ENCODE peak calls at places on chromosomes 13 and 19, in six cellular contexts. One of them, this sample, is unnamed.

GRCh38 chr13:114104626-114105350 is 27.6 kb downstream of the RASA3 start:
- DNase-seq in naive thymus-derived CD4-positive, alpha-beta T cell: no peak
- DNase-seq in heart right ventricle: no peak
- DNase-seq in CD8-positive, alpha-beta memory T cell: no peak
- DNase-seq in body of pancreas: peak; percentile 7
- DNase-seq in tibial nerve: no peak
- DNase-seq in this sample: no peak

GRCh38 chr19:38032151-38032550 is 125.1 kb downstream of the SIPA1L3 start:
- DNase-seq in tibial nerve: no peak
- DNase-seq in heart right ventricle: no peak
- DNase-seq in CD8-positive, alpha-beta memory T cell: no peak
- DNase-seq in naive thymus-derived CD4-positive, alpha-beta T cell: no peak
- DNase-seq in body of pancreas: no peak
- DNase-seq in this sample: no peak

GRCh38 chr13:63629591-63629990 is 2213.9 kb upstream of the PCDH20 start:
- DNase-seq in heart right ventricle: no peak
- DNase-seq in tibial nerve: no peak
- DNase-seq in CD8-positive, alpha-beta memory T cell: no peak
- DNase-seq in body of pancreas: no peak
- DNase-seq in naive thymus-derived CD4-positive, alpha-beta T cell: no peak
- DNase-seq in this sample: no peak

GRCh38 chr13:104750377-104750776 is 1684.2 kb upstream of the SLC10A2 start:
- DNase-seq in heart right ventricle: no peak
- DNase-seq in body of pancreas: peak; percentile 16
- DNase-seq in naive thymus-derived CD4-positive, alpha-beta T cell: no peak
- DNase-seq in tibial nerve: no peak
- DNase-seq in CD8-positive, alpha-beta memory T cell: no peak
- DNase-seq in this sample: no peak

GRCh38 chr13:105814902-105815250 is 720.6 kb downstream of the EFNB2 start:
- DNase-seq in tibial nerve: no peak
- DNase-seq in CD8-positive, alpha-beta memory T cell: no peak
- DNase-seq in heart right ventricle: no peak
- DNase-seq in body of pancreas: no peak
- DNase-seq in naive thymus-derived CD4-positive, alpha-beta T cell: no peak
- DNase-seq in this sample: no peak

GRCh38 chr13:41188584-41188983 is 5.8 kb downstream of the KBTBD7 start:
- DNase-seq in CD8-positive, alpha-beta memory T cell: no peak
- DNase-seq in body of pancreas: no peak
- DNase-seq in heart right ventricle: no peak
- DNase-seq in tibial nerve: no peak
- DNase-seq in naive thymus-derived CD4-positive, alpha-beta T cell: no peak
- DNase-seq in this sample: no peak

GRCh38 chr13:27851049-27851448 is 58.8 kb downstream of the GSX1 start:
- DNase-seq in naive thymus-derived CD4-positive, alpha-beta T cell: no peak
- DNase-seq in body of pancreas: no peak
- DNase-seq in tibial nerve: no peak
- DNase-seq in heart right ventricle: no peak
- DNase-seq in CD8-positive, alpha-beta memory T cell: no peak
- DNase-seq in this sample: no peak

GRCh38 chr19:32224371-32225244 is 120.8 kb upstream of the ZNF507 start:
- DNase-seq in CD8-positive, alpha-beta memory T cell: peak; percentile 54
- DNase-seq in heart right ventricle: peak; percentile 37
- DNase-seq in naive thymus-derived CD4-positive, alpha-beta T cell: peak; percentile 68
- DNase-seq in body of pancreas: peak; percentile 64
- DNase-seq in tibial nerve: peak; percentile 38
- DNase-seq in this sample: peak; percentile 69

GRCh38 chr13:24272452-24273161 is 36.8 kb upstream of the C1QTNF9 start:
- DNase-seq in heart right ventricle: no peak
- DNase-seq in tibial nerve: no peak
- DNase-seq in CD8-positive, alpha-beta memory T cell: no peak
- DNase-seq in body of pancreas: no peak
- DNase-seq in naive thymus-derived CD4-positive, alpha-beta T cell: peak; percentile 27
- DNase-seq in this sample: no peak

GRCh38 chr13:52786747-52787146 is 47.1 kb upstream of the CNMD start:
- DNase-seq in body of pancreas: no peak
- DNase-seq in tibial nerve: no peak
- DNase-seq in naive thymus-derived CD4-positive, alpha-beta T cell: no peak
- DNase-seq in heart right ventricle: no peak
- DNase-seq in CD8-positive, alpha-beta memory T cell: no peak
- DNase-seq in this sample: no peak

GRCh38 chr13:58963321-58963720 is 1200.4 kb downstream of the DIAPH3 start:
- DNase-seq in heart right ventricle: no peak
- DNase-seq in CD8-positive, alpha-beta memory T cell: no peak
- DNase-seq in naive thymus-derived CD4-positive, alpha-beta T cell: no peak
- DNase-seq in body of pancreas: no peak
- DNase-seq in tibial nerve: no peak
- DNase-seq in this sample: no peak

GRCh38 chr19:48833977-48834376 is 2.3 kb downstream of the HSD17B14 start:
- DNase-seq in CD8-positive, alpha-beta memory T cell: no peak
- DNase-seq in tibial nerve: no peak
- DNase-seq in naive thymus-derived CD4-positive, alpha-beta T cell: no peak
- DNase-seq in body of pancreas: no peak
- DNase-seq in heart right ventricle: no peak
- DNase-seq in this sample: no peak

GRCh38 chr19:47135156-47135555 is 4.5 kb downstream of the SAE1 start:
- DNase-seq in CD8-positive, alpha-beta memory T cell: no peak
- DNase-seq in body of pancreas: no peak
- DNase-seq in heart right ventricle: no peak
- DNase-seq in naive thymus-derived CD4-positive, alpha-beta T cell: no peak
- DNase-seq in tibial nerve: no peak
- DNase-seq in this sample: no peak

GRCh38 chr19:39310558-39311311 is 9.9 kb downstream of the LRFN1 start:
- DNase-seq in heart right ventricle: no peak
- DNase-seq in body of pancreas: no peak
- DNase-seq in CD8-positive, alpha-beta memory T cell: peak; percentile 21
- DNase-seq in naive thymus-derived CD4-positive, alpha-beta T cell: no peak
- DNase-seq in tibial nerve: no peak
- DNase-seq in this sample: peak; percentile 31

GRCh38 chr19:57978586-57979289 is 4.4 kb upstream of the C19orf18 start:
- DNase-seq in naive thymus-derived CD4-positive, alpha-beta T cell: no peak
- DNase-seq in heart right ventricle: no peak
- DNase-seq in body of pancreas: no peak
- DNase-seq in CD8-positive, alpha-beta memory T cell: no peak
- DNase-seq in tibial nerve: no peak
- DNase-seq in this sample: no peak

GRCh38 chr13:95535243-95535642 is 17.3 kb upstream of the CLDN10 start:
- DNase-seq in naive thymus-derived CD4-positive, alpha-beta T cell: no peak
- DNase-seq in tibial nerve: no peak
- DNase-seq in body of pancreas: peak; percentile 61
- DNase-seq in heart right ventricle: no peak
- DNase-seq in CD8-positive, alpha-beta memory T cell: no peak
- DNase-seq in this sample: no peak

GRCh38 chr19:10918359-10918758 is 10.1 kb downstream of the YIPF2 start:
- DNase-seq in naive thymus-derived CD4-positive, alpha-beta T cell: no peak
- DNase-seq in CD8-positive, alpha-beta memory T cell: no peak
- DNase-seq in heart right ventricle: no peak
- DNase-seq in body of pancreas: no peak
- DNase-seq in tibial nerve: no peak
- DNase-seq in this sample: no peak

GRCh38 chr13:40394304-40394983 is 272.0 kb downstream of the FOXO1 start:
- DNase-seq in body of pancreas: no peak
- DNase-seq in CD8-positive, alpha-beta memory T cell: no peak
- DNase-seq in naive thymus-derived CD4-positive, alpha-beta T cell: no peak
- DNase-seq in tibial nerve: no peak
- DNase-seq in heart right ventricle: no peak
- DNase-seq in this sample: no peak

GRCh38 chr19:47436712-47437401 is 17.5 kb upstream of the MEIS3 start:
- DNase-seq in heart right ventricle: peak; percentile 74
- DNase-seq in CD8-positive, alpha-beta memory T cell: peak; percentile 86
- DNase-seq in naive thymus-derived CD4-positive, alpha-beta T cell: peak; percentile 91
- DNase-seq in tibial nerve: peak; percentile 82
- DNase-seq in body of pancreas: peak; percentile 86
- DNase-seq in this sample: peak; percentile 83

GRCh38 chr19:15197275-15198005 is 3.4 kb downstream of the NOTCH3 start:
- DNase-seq in body of pancreas: peak; percentile 33
- DNase-seq in naive thymus-derived CD4-positive, alpha-beta T cell: no peak
- DNase-seq in heart right ventricle: no peak
- DNase-seq in tibial nerve: no peak
- DNase-seq in CD8-positive, alpha-beta memory T cell: no peak
- DNase-seq in this sample: no peak

GRCh38 chr13:109779074-109779473 is 7.3 kb downstream of the IRS2 start:
- DNase-seq in heart right ventricle: no peak
- DNase-seq in CD8-positive, alpha-beta memory T cell: peak; percentile 60
- DNase-seq in naive thymus-derived CD4-positive, alpha-beta T cell: peak; percentile 79
- DNase-seq in tibial nerve: no peak
- DNase-seq in body of pancreas: no peak
- DNase-seq in this sample: no peak

GRCh38 chr19:23802290-23802689 is 43.6 kb upstream of the ZNF681 start:
- DNase-seq in CD8-positive, alpha-beta memory T cell: no peak
- DNase-seq in tibial nerve: no peak
- DNase-seq in body of pancreas: no peak
- DNase-seq in heart right ventricle: no peak
- DNase-seq in naive thymus-derived CD4-positive, alpha-beta T cell: no peak
- DNase-seq in this sample: no peak

DNA sequence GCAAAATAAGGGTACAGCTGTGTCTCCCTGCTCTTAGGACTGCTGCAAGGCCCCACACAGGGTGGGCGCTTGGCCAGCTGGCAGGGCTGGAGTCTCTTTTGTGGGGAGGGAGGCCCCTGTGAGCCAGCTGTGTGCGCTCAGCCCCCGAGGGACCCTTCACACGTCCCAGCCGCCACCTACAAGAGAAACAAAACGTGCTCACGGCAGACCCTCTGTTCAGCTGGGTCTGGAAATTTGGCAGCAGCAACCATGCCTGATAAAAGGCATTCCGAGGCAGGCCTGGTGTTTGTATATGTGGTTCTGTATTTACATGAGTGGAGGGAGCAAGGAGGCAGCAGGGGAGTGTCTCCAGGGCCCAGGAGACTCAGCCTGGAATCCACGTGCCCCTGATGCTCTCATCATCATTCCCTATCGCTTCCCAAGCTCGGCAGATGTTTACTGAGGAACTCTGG is 49.7 kb downstream of the CRTC1 start:
- DNase-seq in naive thymus-derived CD4-positive, alpha-beta T cell: no peak
- DNase-seq in CD8-positive, alpha-beta memory T cell: no peak
- DNase-seq in body of pancreas: peak; percentile 34
- DNase-seq in tibial nerve: peak; percentile 12
- DNase-seq in heart right ventricle: no peak
- DNase-seq in this sample: no peak
- H3K4me1 ChIP-seq in naive thymus-derived CD4-positive, alpha-beta T cell: no peaks in the 10 kb centered on the region
- H3K4me1 ChIP-seq in CD8-positive, alpha-beta memory T cell: no peaks in the 10 kb centered on the region
- H3K4me1 ChIP-seq in body of pancreas: peaks cover 23% of the 10 kb centered on the region
- H3K4me1 ChIP-seq in tibial nerve: peaks cover 19% of the 10 kb centered on the region
- H3K4me1 ChIP-seq in heart right ventricle: peaks cover 15% of the 10 kb centered on the region
- H3K4me1 ChIP-seq in this sample: peaks cover 14% of the 10 kb centered on the region

GRCh38 chr13:91351980-91352379 is 4.5 kb downstream of the MIR17HG start:
- DNase-seq in naive thymus-derived CD4-positive, alpha-beta T cell: no peak
- DNase-seq in body of pancreas: no peak
- DNase-seq in tibial nerve: no peak
- DNase-seq in heart right ventricle: no peak
- DNase-seq in CD8-positive, alpha-beta memory T cell: no peak
- DNase-seq in this sample: no peak
- H3K4me3 ChIP-seq in naive thymus-derived CD4-positive, alpha-beta T cell: no peak overlapping the region
- H3K4me3 ChIP-seq in body of pancreas: no peak overlapping the region
- H3K4me3 ChIP-seq in tibial nerve: no peak overlapping the region
- H3K4me3 ChIP-seq in heart right ventricle: no peak overlapping the region
- H3K4me3 ChIP-seq in CD8-positive, alpha-beta memory T cell: no peak overlapping the region
- H3K4me3 ChIP-seq in this sample: no peak overlapping the region

GRCh38 chr19:13162749-13163608 is 12.8 kb downstream of the IER2 start:
- DNase-seq in CD8-positive, alpha-beta memory T cell: peak; percentile 87
- DNase-seq in heart right ventricle: peak; percentile 99
- DNase-seq in body of pancreas: peak; percentile 100
- DNase-seq in naive thymus-derived CD4-positive, alpha-beta T cell: peak; percentile 66
- DNase-seq in tibial nerve: peak; percentile 91
- DNase-seq in this sample: peak; percentile 97

GRCh38 chr19:13160557-13160956 is 10.3 kb downstream of the IER2 start:
- DNase-seq in body of pancreas: peak; percentile 36
- DNase-seq in naive thymus-derived CD4-positive, alpha-beta T cell: no peak
- DNase-seq in heart right ventricle: no peak
- DNase-seq in tibial nerve: no peak
- DNase-seq in CD8-positive, alpha-beta memory T cell: no peak
- DNase-seq in this sample: no peak

GRCh38 chr19:13165091-13165997 is 15.1 kb downstream of the IER2 start:
- DNase-seq in CD8-positive, alpha-beta memory T cell: no peak
- DNase-seq in naive thymus-derived CD4-positive, alpha-beta T cell: no peak
- DNase-seq in tibial nerve: no peak
- DNase-seq in body of pancreas: no peak
- DNase-seq in heart right ventricle: no peak
- DNase-seq in this sample: no peak

GRCh38 chr19:13164370-13165090 is 14.3 kb downstream of the IER2 start:
- DNase-seq in naive thymus-derived CD4-positive, alpha-beta T cell: peak; percentile 41
- DNase-seq in body of pancreas: peak; percentile 56
- DNase-seq in tibial nerve: no peak
- DNase-seq in heart right ventricle: peak; percentile 89
- DNase-seq in CD8-positive, alpha-beta memory T cell: peak; percentile 64
- DNase-seq in this sample: peak; percentile 57

GRCh38 chr19:13163609-13164364 is 13.6 kb downstream of the IER2 start:
- DNase-seq in naive thymus-derived CD4-positive, alpha-beta T cell: peak; percentile 42
- DNase-seq in tibial nerve: peak; percentile 62
- DNase-seq in CD8-positive, alpha-beta memory T cell: peak; percentile 57
- DNase-seq in heart right ventricle: peak; percentile 76
- DNase-seq in body of pancreas: peak; percentile 86
- DNase-seq in this sample: peak; percentile 54
- H3K4me1 ChIP-seq in naive thymus-derived CD4-positive, alpha-beta T cell: peaks cover 65% of the 10 kb centered on the region
- H3K4me1 ChIP-seq in tibial nerve: peaks cover 55% of the 10 kb centered on the region
- H3K4me1 ChIP-seq in CD8-positive, alpha-beta memory T cell: peaks cover 86% of the 10 kb centered on the region
- H3K4me1 ChIP-seq in heart right ventricle: peaks cover 88% of the 10 kb centered on the region
- H3K4me1 ChIP-seq in body of pancreas: peaks cover 69% of the 10 kb centered on the region
- H3K4me1 ChIP-seq in this sample: peaks cover 21% of the 10 kb centered on the region

DNA sequence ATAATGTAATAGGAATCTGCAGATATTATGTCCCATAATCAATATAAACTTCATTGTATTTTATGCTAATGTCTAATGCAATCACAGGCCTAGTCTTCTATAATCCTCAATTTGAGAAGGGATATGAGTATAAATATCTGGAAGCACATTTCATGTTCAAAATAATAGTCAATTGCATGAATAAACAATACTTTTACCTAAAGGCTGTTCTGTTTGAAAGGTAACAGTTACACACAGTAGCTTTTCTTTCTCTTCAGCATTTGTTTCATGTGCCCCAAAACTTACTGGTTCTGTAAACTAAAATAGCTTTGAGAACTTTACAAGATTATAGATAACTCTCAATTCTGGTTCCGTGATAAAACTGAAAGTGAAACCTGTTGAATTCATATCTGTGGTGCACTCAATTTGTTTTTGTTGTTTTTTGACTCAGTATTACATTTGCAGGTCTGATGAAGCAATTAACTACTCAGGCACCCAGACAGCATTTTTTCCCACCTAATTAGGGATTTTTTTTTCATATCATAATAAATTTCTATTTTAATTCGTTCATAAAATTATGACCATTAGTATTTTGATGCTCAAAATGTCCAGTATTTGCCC is 1193.8 kb downstream of the SLITRK1 start:
- DNase-seq in naive thymus-derived CD4-positive, alpha-beta T cell: no peak
- DNase-seq in heart right ventricle: no peak
- DNase-seq in CD8-positive, alpha-beta memory T cell: no peak
- DNase-seq in tibial nerve: no peak
- DNase-seq in body of pancreas: no peak
- DNase-seq in this sample: no peak
- H3K4me3 ChIP-seq in naive thymus-derived CD4-positive, alpha-beta T cell: peak overlapping the region; percentile 45
- H3K4me3 ChIP-seq in heart right ventricle: peak overlapping the region; percentile 41
- H3K4me3 ChIP-seq in CD8-positive, alpha-beta memory T cell: peak overlapping the region; percentile 8
- H3K4me3 ChIP-seq in tibial nerve: peak overlapping the region; percentile 36
- H3K4me3 ChIP-seq in body of pancreas: no peak overlapping the region
- H3K4me3 ChIP-seq in this sample: no peak overlapping the region

GRCh38 chr19:40416918-40417713 is 3.9 kb upstream of the PRX start:
- DNase-seq in CD8-positive, alpha-beta memory T cell: no peak
- DNase-seq in heart right ventricle: peak; percentile 81
- DNase-seq in body of pancreas: peak; percentile 32
- DNase-seq in naive thymus-derived CD4-positive, alpha-beta T cell: no peak
- DNase-seq in tibial nerve: peak; percentile 46
- DNase-seq in this sample: no peak
- H3K4me1 ChIP-seq in CD8-positive, alpha-beta memory T cell: peaks cover 8% of the 10 kb centered on the region
- H3K4me1 ChIP-seq in heart right ventricle: peaks cover 41% of the 10 kb centered on the region
- H3K4me1 ChIP-seq in body of pancreas: peaks cover 9% of the 10 kb centered on the region
- H3K4me1 ChIP-seq in naive thymus-derived CD4-positive, alpha-beta T cell: peaks cover 4% of the 10 kb centered on the region
- H3K4me1 ChIP-seq in tibial nerve: peaks cover 38% of the 10 kb centered on the region
- H3K4me1 ChIP-seq in this sample: peaks cover 18% of the 10 kb centered on the region

GRCh38 chr19:35249848-35250711 is 1.3 kb downstream of the LSR start:
- DNase-seq in CD8-positive, alpha-beta memory T cell: no peak
- DNase-seq in naive thymus-derived CD4-positive, alpha-beta T cell: no peak
- DNase-seq in body of pancreas: no peak
- DNase-seq in heart right ventricle: no peak
- DNase-seq in tibial nerve: no peak
- DNase-seq in this sample: no peak
- H3K4me3 ChIP-seq in CD8-positive, alpha-beta memory T cell: peak overlapping the region; percentile 76
- H3K4me3 ChIP-seq in naive thymus-derived CD4-positive, alpha-beta T cell: peak overlapping the region; percentile 81
- H3K4me3 ChIP-seq in body of pancreas: no peak overlapping the region
- H3K4me3 ChIP-seq in heart right ventricle: peak overlapping the region; percentile 66
- H3K4me3 ChIP-seq in tibial nerve: peak overlapping the region; percentile 53
- H3K4me3 ChIP-seq in this sample: peak overlapping the region; percentile 81

This sample was measured in cardiac muscle cell.